ENCODE peak calls at places on chromosomes 4 and X, in eight cellular contexts. K, Y, U, S, P, J, O and T are unnamed samples.

GRCh38 chr4:7979652-7979968 is 39.9 kb upstream of the AFAP1 start:
- DNase-seq in K (no peak), Y (no peak), U (no peak), S (no peak), P (no peak), J (no peak), O (no peak), T (no peak)

GRCh38 chr4:150385606-150386005 is 196.3 kb upstream of the MAB21L2 start:
- DNase-seq in K (no peak), Y (no peak), U (peak; percentile 12), S (peak; percentile 86), P (no peak), J (no peak), O (no peak), T (peak; percentile 8)

GRCh38 chrX:7132335-7133035 is 15.0 kb upstream of the STS start:
- DNase-seq in K (peak; percentile 41), Y (no peak), U (peak; percentile 24), S (peak; percentile 84), P (peak; percentile 69), J (no peak), O (peak; percentile 33), T (peak; percentile 17)

GRCh38 chrX:11435568-11435967 is 142.4 kb downstream of the AMELX start:
- DNase-seq in K (no peak), Y (no peak), U (no peak), S (peak; percentile 73), P (no peak), J (no peak), O (no peak), T (no peak)

GRCh38 chr4:105305019-105305836 is 158.6 kb downstream of the TET2 start:
- DNase-seq in K (no peak), Y (no peak), U (no peak), S (no peak), P (no peak), J (no peak), O (no peak), T (no peak)

GRCh38 chrX:134801267-134801666 is 143.0 kb upstream of the PLAC1 start:
- DNase-seq in K (no peak), Y (no peak), U (no peak), S (peak; percentile 18), P (peak; percentile 72), J (no peak), O (no peak), T (no peak)

GRCh38 chrX:136209016-136209738 is 42.0 kb downstream of the MAP7D3 start:
- DNase-seq in K (peak; percentile 73), Y (no peak), U (no peak), S (peak; percentile 49), P (peak; percentile 85), J (no peak), O (peak; percentile 34), T (peak; percentile 52)

GRCh38 chr4:67687639-67688038 is 13.3 kb downstream of the UBA6 start:
- DNase-seq in K (no peak), Y (no peak), U (no peak), S (peak; percentile 65), P (no peak), J (no peak), O (no peak), T (no peak)

GRCh38 chrX:140971385-140971784 is 31.0 kb upstream of the SPANXB1 start:
- DNase-seq in K (no peak), Y (no peak), U (no peak), S (no peak), P (no peak), J (no peak), O (no peak), T (no peak)

GRCh38 chr4:178090640-178091411 is 648.6 kb upstream of the AGA start:
- DNase-seq in K (no peak), Y (no peak), U (peak; percentile 12), S (no peak), P (no peak), J (no peak), O (no peak), T (no peak)

GRCh38 chr4:30716671-30717207 is 3.4 kb upstream of the PCDH7 start:
- DNase-seq in K (no peak), Y (no peak), U (no peak), S (peak; percentile 47), P (no peak), J (no peak), O (peak; percentile 46), T (no peak)

GRCh38 chrX:18672008-18672407 is at the start of gene RS1:
- DNase-seq in K (no peak), Y (no peak), U (no peak), S (no peak), P (no peak), J (no peak), O (no peak), T (no peak)

GRCh38 chrX:48914593-48915493 is 3.4 kb upstream of the SLC35A2 start:
- DNase-seq in K (no peak), Y (no peak), U (no peak), S (no peak), P (no peak), J (no peak), O (no peak), T (no peak)

GRCh38 chr4:150090836-150091235 is 12.6 kb downstream of the DCLK2 start:
- DNase-seq in K (no peak), Y (no peak), U (no peak), S (no peak), P (no peak), J (no peak), O (no peak), T (no peak)

GRCh38 chr4:168628251-168628650 is 131.4 kb downstream of the PALLD start:
- DNase-seq in K (no peak), Y (no peak), U (no peak), S (no peak), P (no peak), J (no peak), O (no peak), T (no peak)

GRCh38 chr4:3526456-3526855 is 5.8 kb downstream of the LRPAP1 start:
- DNase-seq in K (no peak), Y (no peak), U (no peak), S (no peak), P (no peak), J (no peak), O (no peak), T (no peak)

GRCh38 chr4:87476934-87477333 is 52.2 kb downstream of the SPARCL1 start:
- DNase-seq in K (no peak), Y (no peak), U (no peak), S (no peak), P (no peak), J (no peak), O (no peak), T (no peak)

GRCh38 chr4:6032249-6033244 is 14.3 kb upstream of the C4orf50 start:
- DNase-seq in K (no peak), Y (no peak), U (peak; percentile 75), S (no peak), P (peak; percentile 95), J (no peak), O (no peak), T (no peak)

GRCh38 chr4:129092636-129093172 is 635 bp downstream of the SCLT1 start:
- DNase-seq in K (no peak), Y (no peak), U (peak; percentile 56), S (peak; percentile 15), P (peak; percentile 13), J (no peak), O (no peak), T (no peak)

GRCh38 chrX:103211012-103211715 is 3.7 kb upstream of the BEX4 start:
- DNase-seq in K (no peak), Y (peak; percentile 4), U (peak; percentile 71), S (peak; percentile 40), P (peak; percentile 66), J (no peak), O (peak; percentile 45), T (no peak)

GRCh38 chrX:53223068-53223693 is 1.8 kb downstream of the KDM5C start:
- DNase-seq in K (no peak), Y (no peak), U (no peak), S (no peak), P (no peak), J (no peak), O (no peak), T (no peak)

GRCh38 chr4:139764192-139764591 is 98.6 kb downstream of the MGST2 start:
- DNase-seq in K (peak; percentile 52), Y (no peak), U (no peak), S (no peak), P (peak; percentile 16), J (no peak), O (no peak), T (peak; percentile 44)

GRCh38 chr4:185708348-185708747 is 103.6 kb downstream of the SORBS2 start:
- DNase-seq in K (no peak), Y (no peak), U (no peak), S (peak; percentile 45), P (no peak), J (no peak), O (no peak), T (no peak)

GRCh38 chr4:141410839-141411238 is 190.1 kb downstream of the ZNF330 start:
- DNase-seq in K (no peak), Y (no peak), U (no peak), S (peak; percentile 82), P (no peak), J (no peak), O (no peak), T (no peak)

GRCh38 chr4:182917182-182918043 is at the start of gene DCTD:
- DNase-seq in K (peak; percentile 90), Y (peak; percentile 79), U (peak; percentile 70), S (peak; percentile 71), P (peak; percentile 75), J (peak; percentile 43), O (peak; percentile 77), T (peak; percentile 84)

GRCh38 chrX:41019041-41019392 is 66.2 kb upstream of the USP9X start:
- DNase-seq in K (no peak), Y (no peak), U (no peak), S (no peak), P (no peak), J (no peak), O (no peak), T (no peak)

GRCh38 chr4:953574-953915 is 19.8 kb downstream of the DGKQ start:
- DNase-seq in K (peak; percentile 0), Y (no peak), U (no peak), S (no peak), P (no peak), J (no peak), O (no peak), T (no peak)

GRCh38 chr4:29311231-29311630 is 1408.9 kb upstream of the PCDH7 start:
- DNase-seq in K (no peak), Y (no peak), U (no peak), S (peak; percentile 66), P (peak; percentile 60), J (no peak), O (no peak), T (no peak)

GRCh38 chr4:188282620-188283232 is 143.5 kb downstream of the TRIML1 start:
- DNase-seq in K (no peak), Y (no peak), U (no peak), S (no peak), P (no peak), J (no peak), O (peak; percentile 9), T (no peak)

GRCh38 chrX:630007-630921 is at the start of gene SHOX:
- DNase-seq in K (no peak), Y (no peak), U (no peak), S (peak; percentile 90), P (no peak), J (no peak), O (no peak), T (no peak)

GRCh38 chr4:8725845-8726244 is 133.3 kb downstream of the CPZ start:
- DNase-seq in K (no peak), Y (no peak), U (no peak), S (no peak), P (no peak), J (no peak), O (no peak), T (no peak)

GRCh38 chr4:101337688-101338087 is 9.6 kb downstream of the PPP3CA start:
- DNase-seq in K (no peak), Y (no peak), U (no peak), S (peak; percentile 72), P (no peak), J (no peak), O (no peak), T (no peak)